ENCODE peak calls at places on chromosome 10, in six cellular contexts. D is activated T-helper 9 cell treated with anti-CD3 and anti-CD28 coated beads, Interleukin-2, amount 50 U/mL, for 16 hours; M is iris pigment epithelial cell; V is GM18507; A is COR-L47; S is stimulated activated naive CD4-positive, alpha-beta T cell. J is an unnamed sample.

GRCh38 chr10:127762925-127763324 is 25.9 kb downstream of the FOXI2 start:
- DNase-seq in D (no peak), M (no peak), V (no peak), A (no peak), S (no peak), J (no peak)

GRCh38 chr10:94496010-94496409 is 49.6 kb upstream of the HELLS start:
- DNase-seq in D (no peak), M (peak), V (no peak), A (no peak), S (no peak), J (peak)

GRCh38 chr10:624312-624604 is 65.2 kb downstream of the DIP2C start:
- DNase-seq in D (no peak), M (no peak), V (no peak), A (no peak), S (no peak), J (no peak)

GRCh38 chr10:12800302-12800701 is 201.2 kb downstream of the CCDC3 start:
- DNase-seq in D (no peak), M (no peak), V (no peak), A (no peak), S (no peak), J (no peak)

GRCh38 chr10:24393206-24393605 is 184.3 kb downstream of the KIAA1217 start:
- DNase-seq in D (no peak), M (no peak), V (no peak), A (no peak), S (no peak), J (no peak)

GRCh38 chr10:86957471-86958108 is at the start of gene MMRN2:
- DNase-seq in D (no peak), M (no peak), V (no peak), A (no peak), S (no peak), J (no peak)

GRCh38 chr10:21637795-21638194 is 103.8 kb downstream of the MLLT10 start:
- DNase-seq in D (no peak), M (no peak), V (no peak), A (no peak), S (no peak), J (no peak)

GRCh38 chr10:66180651-66181318 is 745.1 kb upstream of the LRRTM3 start:
- DNase-seq in D (no peak), M (peak), V (peak), A (peak), S (peak), J (peak)

GRCh38 chr10:34295142-34295548 is 520.0 kb downstream of the PARD3 start:
- DNase-seq in D (no peak), M (peak), V (no peak), A (no peak), S (no peak), J (no peak)

GRCh38 chr10:121078036-121078435 is 226.9 kb downstream of the WDR11 start:
- DNase-seq in D (no peak), M (no peak), V (no peak), A (no peak), S (no peak), J (no peak)

GRCh38 chr10:28677889-28678686 is 767 bp downstream of the BAMBI start:
- DNase-seq in D (no peak), M (peak), V (no peak), A (no peak), S (peak), J (no peak)

GRCh38 chr10:112952282-112952991 is 2.4 kb downstream of the TCF7L2 start:
- DNase-seq in D (no peak), M (peak), V (no peak), A (no peak), S (peak), J (no peak)

GRCh38 chr10:52031771-52032170 is 282.3 kb upstream of the DKK1 start:
- DNase-seq in D (no peak), M (no peak), V (no peak), A (no peak), S (no peak), J (no peak)

GRCh38 chr10:29588640-29589421 is 45.9 kb downstream of the SVIL start:
- DNase-seq in D (no peak), M (peak), V (no peak), A (no peak), S (no peak), J (no peak)

GRCh38 chr10:127337801-127338200 is 141.4 kb upstream of the INSYN2A start:
- DNase-seq in D (no peak), M (no peak), V (no peak), A (no peak), S (no peak), J (no peak)

GRCh38 chr10:48716393-48716792 is 31.7 kb downstream of the WDFY4 start:
- DNase-seq in D (no peak), M (no peak), V (no peak), A (no peak), S (no peak), J (no peak)

GRCh38 chr10:98384531-98385133 is 30.4 kb downstream of the PYROXD2 start:
- DNase-seq in D (no peak), M (no peak), V (no peak), A (no peak), S (no peak), J (no peak)

GRCh38 chr10:71829171-71829570 is 21.9 kb downstream of the PSAP start:
- DNase-seq in D (no peak), M (peak), V (no peak), A (no peak), S (no peak), J (no peak)

GRCh38 chr10:6062101-6062771 is at the start of gene IL2RA:
- DNase-seq in D (peak), M (no peak), V (no peak), A (no peak), S (peak), J (no peak)

GRCh38 chr10:104435822-104436221 is 82.2 kb downstream of the CFAP58 start:
- DNase-seq in D (no peak), M (no peak), V (no peak), A (no peak), S (no peak), J (no peak)

GRCh38 chr10:102153093-102153620 is 968 bp downstream of the NOLC1 start:
- DNase-seq in D (no peak), M (peak), V (no peak), A (no peak), S (peak), J (no peak)

GRCh38 chr10:122267849-122268737 is 3.0 kb upstream of the BTBD16 start:
- DNase-seq in D (peak), M (peak), V (peak), A (no peak), S (peak), J (no peak)

GRCh38 chr10:49600781-49601400 is 9.2 kb upstream of the SLC18A3 start:
- DNase-seq in D (no peak), M (peak), V (no peak), A (no peak), S (no peak), J (no peak)

GRCh38 chr10:110504111-110504735 is 6.5 kb downstream of the DUSP5 start:
- DNase-seq in D (peak), M (peak), V (peak), A (no peak), S (peak), J (peak)

GRCh38 chr10:34213193-34213804 is 601.8 kb downstream of the PARD3 start:
- DNase-seq in D (no peak), M (no peak), V (no peak), A (no peak), S (no peak), J (no peak)

GRCh38 chr10:67788028-67788886 is 49.7 kb downstream of the DNAJC12 start:
- DNase-seq in D (peak), M (peak), V (peak), A (no peak), S (peak), J (no peak)

GRCh38 chr10:16466001-16466400 is 29.2 kb downstream of the PTER start:
- DNase-seq in D (no peak), M (no peak), V (no peak), A (no peak), S (no peak), J (no peak)

GRCh38 chr10:97882142-97883091 is 32.8 kb downstream of the GOLGA7B start:
- DNase-seq in D (no peak), M (peak), V (no peak), A (no peak), S (no peak), J (no peak)